ENCODE peak calls at places on chromosomes 12 and 14, in five cellular contexts. P, U, Q, M and E are unnamed samples.

GRCh38 chr12:86698581-86698980 is 442.4 kb upstream of the MGAT4C start:
- DNase-seq in M (no peak), P (no peak), Q (no peak), U (no peak), E (no peak)

GRCh38 chr12:98582093-98582492 is 11.4 kb upstream of the SLC25A3 start:
- DNase-seq in P (no peak), Q (no peak), U (no peak), M (no peak), E (no peak)

GRCh38 chr12:64730585-64730964 is 28.6 kb downstream of the GNS start:
- DNase-seq in M (no peak), P (no peak), U (no peak), Q (no peak), E (no peak)

GRCh38 chr12:109440851-109441490 is 36.1 kb downstream of the KCTD10 start:
- DNase-seq in U (no peak), M (no peak), P (no peak), Q (no peak), E (no peak)

GRCh38 chr12:105110851-105111250 is 3.3 kb downstream of the WASHC4 start:
- DNase-seq in U (peak), Q (no peak), P (no peak), M (no peak), E (no peak)

GRCh38 chr12:88305491-88305890 is 163.4 kb downstream of the TMTC3 start:
- DNase-seq in M (no peak), U (peak), Q (no peak), P (no peak), E (no peak)

GRCh38 chr12:2691001-2691339 is 103.8 kb upstream of the FKBP4 start:
- DNase-seq in P (no peak), Q (no peak), U (no peak), M (peak), E (no peak)

GRCh38 chr14:103127356-103127755 is 4.1 kb downstream of the TNFAIP2 start:
- DNase-seq in M (no peak), P (peak), Q (no peak), U (no peak), E (peak)

GRCh38 chr12:69739287-69740191 is 879 bp downstream of the RAB3IP start:
- DNase-seq in U (peak), P (peak), Q (peak), M (peak), E (peak)

GRCh38 chr14:68079941-68080697 is 260.5 kb downstream of the RAD51B start:
- DNase-seq in P (no peak), Q (no peak), U (peak), M (no peak), E (no peak)

GRCh38 chr12:5267603-5268423 is 164.1 kb upstream of the NTF3 start:
- DNase-seq in U (no peak), Q (no peak), P (no peak), M (no peak), E (no peak)

GRCh38 chr14:33282811-33283210 is 344.1 kb downstream of the NPAS3 start:
- DNase-seq in Q (no peak), P (no peak), U (no peak), M (no peak), E (no peak)

GRCh38 chr12:5094986-5095385 is 51.3 kb downstream of the KCNA5 start:
- DNase-seq in P (no peak), M (no peak), U (no peak), Q (no peak), E (no peak)

GRCh38 chr14:67883717-67884116 is 64.1 kb downstream of the RAD51B start:
- DNase-seq in Q (no peak), P (no peak), M (no peak), U (peak), E (no peak)

GRCh38 chr14:96956464-96957239 is 159.5 kb downstream of the VRK1 start:
- DNase-seq in U (no peak), M (no peak), P (no peak), Q (no peak), E (no peak)

GRCh38 chr12:113961921-113962710 is 4.0 kb downstream of the RBM19 start:
- DNase-seq in Q (no peak), M (no peak), U (no peak), P (no peak), E (no peak)

GRCh38 chr12:130087222-130087621 is 75.0 kb upstream of the FZD10 start:
- DNase-seq in U (no peak), P (no peak), Q (no peak), M (no peak), E (no peak)

GRCh38 chr12:70367268-70368141 is 1.4 kb downstream of the KCNMB4 start:
- DNase-seq in Q (no peak), M (peak), P (no peak), U (peak), E (no peak)

GRCh38 chr14:77707355-77707723 is 484 bp downstream of the ALKBH1 start:
- DNase-seq in Q (no peak), M (peak), U (peak), P (no peak), E (no peak)

GRCh38 chr12:50425859-50426258 is 25.2 kb downstream of the LARP4 start:
- DNase-seq in P (no peak), Q (no peak), M (peak), U (no peak), E (no peak)

GRCh38 chr12:67637718-67638117 is 10.8 kb upstream of the DYRK2 start:
- DNase-seq in M (no peak), Q (no peak), P (no peak), U (no peak), E (no peak)

GRCh38 chr12:78559441-78559840 is 305.1 kb upstream of the SYT1 start:
- DNase-seq in M (no peak), P (no peak), U (no peak), Q (no peak), E (no peak)

GRCh38 chr12:16573652-16574077 is 32.3 kb downstream of the LMO3 start:
- DNase-seq in P (peak), M (peak), U (no peak), Q (no peak), E (peak)